ENCODE peak calls at places on chromosomes 3 and 15, in five cellular contexts. X, F, E, D and W are unnamed samples.
A peak's percentile ranks its signal among the peaks of the same experiment; 100 is the strongest.

GRCh38 chr15:39608185-39608584 is 27.3 kb downstream of the THBS1 start:
- DNase-seq in E (no peak), X (no peak), D (no peak), F (no peak), W (no peak)

GRCh38 chr15:28140062-28140461 is 40.9 kb upstream of the OCA2 start:
- DNase-seq in E (no peak), X (no peak), D (no peak), F (no peak), W (no peak)

GRCh38 chr15:31270767-31271166 is 55.9 kb upstream of the KLF13 start:
- DNase-seq in F (peak; percentile 80), E (no peak), D (no peak), X (no peak), W (no peak)

GRCh38 chr15:25982736-25983135 is 119.6 kb upstream of the ATP10A start:
- DNase-seq in D (no peak), F (no peak), E (no peak), X (no peak), W (no peak)

GRCh38 chr3:16864610-16865313 is 20.0 kb upstream of the PLCL2 start:
- DNase-seq in E (peak; percentile 81), D (no peak), F (no peak), X (no peak), W (no peak)

GRCh38 chr3:155748611-155749365 is 3.9 kb upstream of the PLCH1 start:
- DNase-seq in F (no peak), X (no peak), E (peak; percentile 15), D (no peak), W (no peak)

GRCh38 chr3:8658326-8659212 is 14.0 kb upstream of the SSUH2 start:
- DNase-seq in F (no peak), X (no peak), D (peak; percentile 45), E (peak; percentile 41), W (peak; percentile 15)

GRCh38 chr3:157394361-157394760 is 42.3 kb upstream of the PTX3 start:
- DNase-seq in X (no peak), D (no peak), E (no peak), F (no peak), W (no peak)

GRCh38 chr3:194536883-194537637 is 50.3 kb upstream of the ATP13A3 start:
- DNase-seq in F (no peak), D (peak; percentile 94), X (no peak), E (no peak), W (peak; percentile 83)

GRCh38 chr3:45333549-45333948 is 54.8 kb upstream of the LARS2 start:
- DNase-seq in X (no peak), D (no peak), F (no peak), E (peak; percentile 33), W (no peak)

GRCh38 chr3:172261053-172261452 is 187.2 kb downstream of the GHSR start:
- DNase-seq in X (no peak), E (peak; percentile 37), D (no peak), F (no peak), W (no peak)

GRCh38 chr3:187015903-187016638 is 85.7 kb downstream of the ST6GAL1 start:
- DNase-seq in E (no peak), D (peak; percentile 50), F (no peak), X (no peak), W (no peak)

GRCh38 chr15:68552773-68553172 is 26.0 kb upstream of the CORO2B start:
- DNase-seq in X (no peak), E (peak; percentile 59), D (no peak), F (no peak), W (no peak)

GRCh38 chr3:27043328-27043956 is 325.7 kb downstream of the NEK10 start:
- DNase-seq in D (no peak), X (no peak), F (no peak), E (no peak), W (no peak)

GRCh38 chr3:4856986-4857385 is 122.3 kb upstream of the BHLHE40 start:
- DNase-seq in D (no peak), F (no peak), X (no peak), E (no peak), W (peak; percentile 43)

GRCh38 chr3:89300976-89301375 is 193.6 kb downstream of the EPHA3 start:
- DNase-seq in D (no peak), X (no peak), E (no peak), F (no peak), W (no peak)

GRCh38 chr15:74835312-74835823 is 7.6 kb downstream of the ULK3 start:
- DNase-seq in E (peak; percentile 32), F (peak; percentile 81), D (peak; percentile 82), X (peak; percentile 12), W (peak; percentile 50)

GRCh38 chr3:138043266-138044029 is 33.5 kb downstream of the CLDN18 start:
- DNase-seq in F (no peak), X (no peak), D (no peak), E (peak; percentile 90), W (no peak)

GRCh38 chr15:77107531-77108355 is 36.8 kb upstream of the TSPAN3 start:
- DNase-seq in F (peak; percentile 74), E (peak; percentile 69), D (peak; percentile 79), X (no peak), W (peak; percentile 52)

GRCh38 chr15:101495334-101496197 is 6.1 kb upstream of the PCSK6 start:
- DNase-seq in X (no peak), F (no peak), D (no peak), E (no peak), W (no peak)

GRCh38 chr3:152192936-152193672 is 75.6 kb upstream of the MBNL1 start:
- DNase-seq in X (no peak), F (no peak), E (no peak), D (no peak), W (no peak)

GRCh38 chr15:74790080-74790916 is 8.4 kb downstream of the CSK start:
- DNase-seq in F (no peak), E (peak; percentile 91), X (no peak), D (peak; percentile 72), W (no peak)

GRCh38 chr15:35256141-35256540 is 171.0 kb upstream of the NANOGP8 start:
- DNase-seq in F (no peak), E (peak; percentile 14), X (no peak), D (no peak), W (no peak)

GRCh38 chr3:135964160-135964955 is 1.2 kb upstream of the PPP2R3A start:
- DNase-seq in X (no peak), F (no peak), D (peak; percentile 40), E (no peak), W (no peak)

GRCh38 chr3:46517016-46517770 is 19.4 kb downstream of the RTP3 start:
- DNase-seq in D (no peak), E (peak; percentile 87), X (no peak), F (no peak), W (no peak)

GRCh38 chr3:154430014-154430413 is at the start of gene GPR149:
- DNase-seq in E (no peak), X (no peak), F (peak; percentile 18), D (no peak), W (peak; percentile 4)

GRCh38 chr3:122351612-122352011 is 26.6 kb downstream of the CSTA start:
- DNase-seq in E (no peak), X (no peak), F (no peak), D (no peak), W (no peak)